ENCODE peak calls at places on chromosomes 4 and X, in four cellular contexts. One of them, this sample, is unnamed.

GRCh38 chr4:72006576-72006975 is 25.2 kb upstream of the NPFFR2 start:
- DNase-seq in cardiac muscle cell: peak
- DNase-seq in fibroblast of the conjunctiva: peak
- DNase-seq in activated CD8-positive, alpha-beta memory T cell treated with anti-CD3 and anti-CD28 coated beads for 48 hours: no peak
- DNase-seq in this sample: no peak

GRCh38 chr4:184267673-184268573 is 50.2 kb upstream of the ENPP6 start:
- DNase-seq in cardiac muscle cell: peak
- DNase-seq in fibroblast of the conjunctiva: peak
- DNase-seq in activated CD8-positive, alpha-beta memory T cell treated with anti-CD3 and anti-CD28 coated beads for 48 hours: peak
- DNase-seq in this sample: peak

GRCh38 chrX:105191878-105192277 is 28.6 kb downstream of the TEX13A start:
- DNase-seq in cardiac muscle cell: peak
- DNase-seq in fibroblast of the conjunctiva: no peak
- DNase-seq in activated CD8-positive, alpha-beta memory T cell treated with anti-CD3 and anti-CD28 coated beads for 48 hours: no peak
- DNase-seq in this sample: no peak

GRCh38 chrX:104913348-104913747 is 307.1 kb downstream of the TEX13A start:
- DNase-seq in cardiac muscle cell: peak
- DNase-seq in fibroblast of the conjunctiva: no peak
- DNase-seq in activated CD8-positive, alpha-beta memory T cell treated with anti-CD3 and anti-CD28 coated beads for 48 hours: no peak
- DNase-seq in this sample: no peak

GRCh38 chr4:7721984-7722551 is 217.6 kb downstream of the AFAP1 start:
- DNase-seq in cardiac muscle cell: peak
- DNase-seq in fibroblast of the conjunctiva: no peak
- DNase-seq in activated CD8-positive, alpha-beta memory T cell treated with anti-CD3 and anti-CD28 coated beads for 48 hours: no peak
- DNase-seq in this sample: no peak

GRCh38 chrX:118727686-118728339 is 407 bp downstream of the IL13RA1 start:
- DNase-seq in cardiac muscle cell: peak
- DNase-seq in fibroblast of the conjunctiva: no peak
- DNase-seq in activated CD8-positive, alpha-beta memory T cell treated with anti-CD3 and anti-CD28 coated beads for 48 hours: no peak
- DNase-seq in this sample: no peak

GRCh38 chrX:67543818-67544217 is at the start of gene AR:
- DNase-seq in cardiac muscle cell: peak
- DNase-seq in fibroblast of the conjunctiva: peak
- DNase-seq in activated CD8-positive, alpha-beta memory T cell treated with anti-CD3 and anti-CD28 coated beads for 48 hours: no peak
- DNase-seq in this sample: no peak

GRCh38 chr4:180913750-180914149 is 1329.5 kb upstream of the TENM3 start:
- DNase-seq in cardiac muscle cell: peak
- DNase-seq in fibroblast of the conjunctiva: no peak
- DNase-seq in activated CD8-positive, alpha-beta memory T cell treated with anti-CD3 and anti-CD28 coated beads for 48 hours: no peak
- DNase-seq in this sample: no peak

GRCh38 chr4:10619220-10619619 is 65.3 kb downstream of the CLNK start:
- DNase-seq in cardiac muscle cell: no peak
- DNase-seq in fibroblast of the conjunctiva: peak
- DNase-seq in activated CD8-positive, alpha-beta memory T cell treated with anti-CD3 and anti-CD28 coated beads for 48 hours: no peak
- DNase-seq in this sample: no peak

GRCh38 chr4:54152846-54153600 is 53.1 kb downstream of the GSX2 start:
- DNase-seq in cardiac muscle cell: peak
- DNase-seq in fibroblast of the conjunctiva: no peak
- DNase-seq in activated CD8-positive, alpha-beta memory T cell treated with anti-CD3 and anti-CD28 coated beads for 48 hours: no peak
- DNase-seq in this sample: no peak

GRCh38 chrX:118595501-118596042 is 100.0 kb downstream of the DOCK11 start:
- DNase-seq in cardiac muscle cell: peak
- DNase-seq in fibroblast of the conjunctiva: no peak
- DNase-seq in activated CD8-positive, alpha-beta memory T cell treated with anti-CD3 and anti-CD28 coated beads for 48 hours: no peak
- DNase-seq in this sample: no peak